ENCODE peak calls at places on chromosomes 2 and 18, in ten cellular contexts. F, U, E, T, Y, P, J, S, G and V are unnamed samples.

GRCh38 chr18:4108016-4108415 is 347.1 kb downstream of the DLGAP1 start:
- DNase-seq in F (no peak), U (no peak), E (no peak), T (no peak), Y (no peak), P (no peak), J (no peak), S (no peak), G (no peak), V (no peak)

GRCh38 chr2:65129276-65129612 is 662 bp downstream of the RAB1A start:
- DNase-seq in F (no peak), U (no peak), E (no peak), T (no peak), Y (no peak), P (no peak), J (no peak), S (no peak), G (no peak), V (no peak)

GRCh38 chr2:70920367-70920715 is 15.4 kb upstream of the ATP6V1B1 start:
- DNase-seq in F (no peak), U (no peak), E (no peak), T (peak), Y (no peak), P (no peak), J (no peak), S (peak), G (no peak), V (no peak)

GRCh38 chr2:233866479-233866878 is 1.7 kb downstream of the MSL3B start:
- DNase-seq in F (no peak), U (no peak), E (no peak), T (no peak), Y (no peak), P (no peak), J (no peak), S (no peak), G (no peak), V (no peak)

GRCh38 chr18:54671291-54671881 is 80.3 kb downstream of the DYNAP start:
- DNase-seq in F (no peak), U (peak), E (no peak), T (no peak), Y (peak), P (no peak), J (peak), S (no peak), G (no peak), V (no peak)

GRCh38 chr2:65275141-65275540 is 47.5 kb downstream of the ACTR2 start:
- DNase-seq in F (no peak), U (no peak), E (no peak), T (no peak), Y (no peak), P (no peak), J (no peak), S (no peak), G (no peak), V (no peak)

GRCh38 chr2:98454073-98454472 is 9.4 kb downstream of the INPP4A start:
- DNase-seq in F (no peak), U (no peak), E (no peak), T (no peak), Y (no peak), P (no peak), J (no peak), S (no peak), G (no peak), V (no peak)

GRCh38 chr2:101238930-101239759 is 13.5 kb upstream of the CNOT11 start:
- DNase-seq in F (no peak), U (no peak), E (no peak), T (no peak), Y (no peak), P (no peak), J (no peak), S (no peak), G (no peak), V (no peak)

GRCh38 chr2:111058264-111058663 is 62.5 kb upstream of the BCL2L11 start:
- DNase-seq in F (no peak), U (no peak), E (no peak), T (no peak), Y (no peak), P (no peak), J (no peak), S (no peak), G (no peak), V (no peak)

GRCh38 chr2:11932053-11932512 is 185.7 kb downstream of the LPIN1 start:
- DNase-seq in F (no peak), U (no peak), E (no peak), T (no peak), Y (no peak), P (no peak), J (no peak), S (no peak), G (no peak), V (no peak)

GRCh38 chr2:9374071-9374730 is 49.1 kb downstream of the ITGB1BP1 start:
- DNase-seq in F (no peak), U (no peak), E (no peak), T (no peak), Y (no peak), P (no peak), J (no peak), S (no peak), G (peak), V (peak)

GRCh38 chr2:235541016-235541415 is 47.2 kb downstream of the AGAP1 start:
- DNase-seq in F (no peak), U (no peak), E (no peak), T (no peak), Y (no peak), P (no peak), J (peak), S (no peak), G (no peak), V (no peak)

GRCh38 chr2:118431188-118431562 is 342.9 kb downstream of the INSIG2 start:
- DNase-seq in F (no peak), U (no peak), E (no peak), T (no peak), Y (peak), P (no peak), J (peak), S (no peak), G (no peak), V (no peak)

GRCh38 chr2:31893093-31893492 is 117.7 kb downstream of the MEMO1 start:
- DNase-seq in F (no peak), U (no peak), E (no peak), T (no peak), Y (no peak), P (no peak), J (no peak), S (no peak), G (no peak), V (no peak)

GRCh38 chr18:22346968-22347611 is 70.6 kb downstream of the CTAGE1 start:
- DNase-seq in F (peak), U (no peak), E (no peak), T (peak), Y (peak), P (peak), J (no peak), S (peak), G (peak), V (no peak)

GRCh38 chr2:153595939-153596338 is 117.4 kb upstream of the RPRM start:
- DNase-seq in F (no peak), U (peak), E (no peak), T (no peak), Y (peak), P (no peak), J (no peak), S (no peak), G (no peak), V (no peak)

GRCh38 chr18:3753116-3753515 is 303.1 kb downstream of the TGIF1 start:
- DNase-seq in F (no peak), U (no peak), E (no peak), T (no peak), Y (no peak), P (no peak), J (no peak), S (no peak), G (no peak), V (no peak)

GRCh38 chr2:13102340-13103063 is 385.8 kb downstream of the TRIB2 start:
- DNase-seq in F (no peak), U (no peak), E (no peak), T (no peak), Y (no peak), P (no peak), J (no peak), S (no peak), G (no peak), V (no peak)

GRCh38 chr18:33184178-33184577 is 256.3 kb downstream of the CCDC178 start:
- DNase-seq in F (no peak), U (no peak), E (no peak), T (no peak), Y (no peak), P (no peak), J (no peak), S (no peak), G (no peak), V (no peak)

GRCh38 chr2:231037731-231038482 is 584 bp downstream of the C2orf72 start:
- DNase-seq in F (no peak), U (no peak), E (no peak), T (no peak), Y (peak), P (no peak), J (no peak), S (no peak), G (no peak), V (peak)

GRCh38 chr2:129813404-129813803 is 166.1 kb upstream of the RAB6C start:
- DNase-seq in F (no peak), U (peak), E (no peak), T (no peak), Y (no peak), P (no peak), J (no peak), S (no peak), G (no peak), V (no peak)
- TF ChIP-seq CTCF in F (no peak), U (peak), E (no peak), T (no peak), Y (peak), P (no peak), J (no peak), S (no peak), G (no peak), V (no peak)

DNA sequence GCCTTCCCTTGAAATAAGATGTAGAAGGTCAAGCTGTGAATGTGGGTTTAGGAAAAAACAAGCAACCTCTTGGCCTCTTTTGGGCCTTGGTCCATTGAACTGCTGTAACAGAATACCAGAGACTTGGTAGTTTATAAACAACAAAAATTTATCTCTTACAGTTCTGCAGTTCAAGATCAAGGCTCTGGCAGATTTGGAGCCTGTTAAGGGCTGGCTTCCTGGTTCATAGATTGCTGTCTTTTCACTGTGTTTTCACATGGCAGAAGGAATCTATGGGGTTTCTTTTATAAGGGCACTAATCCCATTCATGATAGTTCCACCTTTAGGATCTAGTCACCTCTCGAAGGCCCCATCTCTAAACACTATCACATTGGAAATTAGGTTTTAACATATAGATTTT is 20.2 kb upstream of the STK17B start:
- DNase-seq in F (no peak), U (no peak), E (no peak), T (no peak), Y (no peak), P (no peak), J (no peak), S (no peak), G (no peak), V (no peak)
- H3K27ac ChIP-seq in F (no peak), U (no peak), E (no peak), T (no peak), Y (no peak), P (no peak), J (no peak), S (no peak), G (no peak), V (no peak)

GRCh38 chr18:38459595-38459994 is 894.0 kb upstream of the CELF4 start:
- DNase-seq in F (no peak), U (no peak), E (no peak), T (no peak), Y (no peak), P (no peak), J (no peak), S (no peak), G (no peak), V (no peak)
- TF ChIP-seq CTCF in F (no peak), U (no peak), E (no peak), T (no peak), Y (no peak), P (no peak), J (no peak), S (no peak), G (no peak), V (no peak)

GRCh38 chr18:9617006-9617542 is 2.7 kb upstream of the PPP4R1 start:
- DNase-seq in F (no peak), U (no peak), E (no peak), T (no peak), Y (no peak), P (no peak), J (no peak), S (no peak), G (no peak), V (no peak)

GRCh38 chr18:9614401-9615279 is at the start of gene PPP4R1:
- DNase-seq in F (peak), U (no peak), E (peak), T (peak), Y (peak), P (peak), J (peak), S (peak), G (peak), V (peak)

GRCh38 chr18:9613550-9614400 is 584 bp downstream of the PPP4R1 start:
- DNase-seq in F (peak), U (no peak), E (peak), T (peak), Y (peak), P (peak), J (peak), S (peak), G (peak), V (peak)

GRCh38 chr18:9615280-9615797 is 980 bp upstream of the PPP4R1 start:
- DNase-seq in F (no peak), U (no peak), E (no peak), T (no peak), Y (no peak), P (no peak), J (no peak), S (no peak), G (no peak), V (no peak)

GRCh38 chr18:9615973-9616559 is 1.7 kb upstream of the PPP4R1 start:
- DNase-seq in F (no peak), U (no peak), E (no peak), T (no peak), Y (no peak), P (no peak), J (no peak), S (no peak), G (no peak), V (no peak)
- H3K27ac ChIP-seq in F (no peak), U (no peak), E (peak), T (peak), Y (no peak), P (peak), J (peak), S (no peak), G (peak), V (peak)

DNA sequence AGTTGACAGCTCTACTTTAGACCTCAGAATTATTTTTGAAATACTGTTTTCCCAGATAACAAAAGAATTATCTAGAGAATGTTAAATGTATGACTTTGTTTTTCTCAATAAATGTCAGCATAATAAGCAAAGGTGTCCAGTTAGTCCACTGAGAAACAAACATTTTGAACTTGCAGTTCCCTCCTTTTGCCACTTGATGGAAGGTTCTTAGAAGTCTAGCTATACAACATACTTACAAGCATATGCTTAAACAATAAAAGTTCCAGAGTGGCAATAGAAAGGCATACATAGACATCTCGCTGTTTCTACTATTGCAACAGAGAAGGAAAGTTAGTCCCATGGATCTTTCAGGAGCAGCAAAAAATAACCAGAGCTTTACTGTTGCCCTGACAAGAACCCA is 11.8 kb downstream of the NDUFA10 start:
- DNase-seq in F (no peak), U (no peak), E (no peak), T (no peak), Y (no peak), P (no peak), J (no peak), S (no peak), G (no peak), V (no peak)
- TF ChIP-seq CTCF in F (no peak), U (no peak), E (no peak), T (no peak), Y (peak), P (peak), J (peak), S (no peak), G (peak), V (peak)

GRCh38 chr2:191347881-191348280 is 102.7 kb downstream of the MYO1B start:
- DNase-seq in F (no peak), U (no peak), E (no peak), T (no peak), Y (no peak), P (no peak), J (no peak), S (no peak), G (no peak), V (no peak)
- H3K27ac ChIP-seq in F (no peak), U (no peak), E (no peak), T (no peak), Y (no peak), P (no peak), J (no peak), S (no peak), G (peak), V (no peak)

GRCh38 chr2:127622561-127623387 is 23.2 kb upstream of the GPR17 start:
- DNase-seq in F (no peak), U (no peak), E (peak), T (no peak), Y (no peak), P (no peak), J (no peak), S (peak), G (peak), V (no peak)

GRCh38 chr2:127625146-127625943 is 20.6 kb upstream of the GPR17 start:
- DNase-seq in F (no peak), U (no peak), E (no peak), T (peak), Y (no peak), P (peak), J (no peak), S (peak), G (peak), V (no peak)

GRCh38 chr2:127624321-127625145 is 21.4 kb upstream of the GPR17 start:
- DNase-seq in F (no peak), U (no peak), E (no peak), T (peak), Y (no peak), P (peak), J (no peak), S (peak), G (peak), V (peak)

GRCh38 chr2:127621981-127622431 is 23.9 kb upstream of the GPR17 start:
- DNase-seq in F (no peak), U (no peak), E (no peak), T (no peak), Y (no peak), P (no peak), J (no peak), S (peak), G (peak), V (no peak)

DNA sequence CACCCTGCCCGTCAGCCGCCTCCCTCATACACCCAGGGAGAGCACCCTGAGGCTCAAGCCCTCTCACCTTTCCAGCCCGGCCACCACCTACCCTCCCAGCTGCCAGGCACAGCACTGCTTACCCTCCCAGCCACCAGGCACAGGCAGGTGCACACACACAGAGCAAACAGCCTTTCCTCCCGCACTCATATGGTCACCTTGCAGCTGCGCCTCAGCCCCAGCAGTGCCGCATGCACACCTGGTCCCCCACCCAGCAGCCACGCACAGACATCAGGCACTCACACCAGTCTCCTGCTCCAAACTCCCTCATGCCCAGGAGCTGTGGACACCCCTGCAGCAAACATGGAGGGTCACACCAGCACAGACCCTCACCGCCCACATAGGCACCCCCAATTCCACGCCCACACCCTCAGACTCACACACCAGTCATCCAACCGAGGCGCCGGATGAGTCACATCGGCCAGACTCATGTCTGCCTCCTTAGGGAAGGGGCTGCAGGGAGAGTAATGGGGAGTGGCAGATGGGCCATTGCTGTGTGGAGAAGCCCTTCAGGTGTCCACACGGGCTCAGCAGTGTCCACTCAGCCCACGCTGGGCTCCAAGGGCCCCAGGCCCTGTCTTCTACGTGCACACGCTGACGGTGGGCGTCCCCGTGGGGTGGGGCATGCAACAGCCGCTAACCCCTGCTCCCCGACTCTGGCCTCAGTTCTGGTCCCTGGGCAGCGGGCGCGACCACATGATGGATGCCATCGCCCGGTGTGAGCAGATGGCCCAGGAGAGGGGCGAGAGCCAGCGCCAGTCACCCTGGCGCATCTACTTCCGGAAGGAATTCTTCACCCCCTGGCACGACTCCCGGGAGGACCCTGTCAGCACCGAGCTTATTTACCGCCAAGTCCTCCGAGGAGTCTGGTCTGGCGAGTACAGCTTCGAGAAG is 22.3 kb upstream of the GPR17 start:
- DNase-seq in F (no peak), U (no peak), E (peak), T (peak), Y (no peak), P (peak), J (peak), S (peak), G (peak), V (peak)
- TF ChIP-seq CTCF in F (no peak), U (no peak), E (no peak), T (no peak), Y (no peak), P (no peak), J (no peak), S (no peak), G (no peak), V (no peak)